ENCODE peak calls at places on chromosomes 1 and 21, in eight cellular contexts. G is iris pigment epithelial cell; D is AG04450; Q is activated CD4-positive, alpha-beta T cell treated with anti-CD3 and anti-CD28 coated beads, Interleukin-2, amount 10 ng/mL, durations not matched to agents 24 days and 14 days; K is GM23248; I is ovary; R is substantia nigra; E is G401. Z is an unnamed sample.
A peak's percentile ranks its signal among the peaks of the same experiment; 100 is the strongest.

GRCh38 chr1:41578712-41579335 is 94.3 kb upstream of the EDN2 start:
- DNase-seq in G (peak; percentile 52), D (no peak), Q (no peak), K (peak; percentile 30), I (no peak), R (no peak), E (no peak), Z (no peak)

GRCh38 chr1:28136636-28137613 is 39.6 kb downstream of the PTAFR start:
- DNase-seq in G (peak; percentile 36), D (no peak), Q (no peak), K (peak; percentile 60), I (no peak), R (no peak), E (no peak), Z (no peak)

GRCh38 chr1:46274224-46275029 is 26.9 kb downstream of the RAD54L start:
- DNase-seq in G (peak; percentile 26), D (no peak), Q (no peak), K (peak; percentile 35), I (no peak), R (no peak), E (no peak), Z (no peak)

GRCh38 chr1:150560011-150560438 is 10.8 kb downstream of the ADAMTSL4 start:
- DNase-seq in G (peak; percentile 46), D (no peak), Q (peak; percentile 94), K (peak; percentile 68), I (peak; percentile 73), R (peak; percentile 52), E (peak; percentile 57), Z (no peak)

GRCh38 chr1:173330149-173330951 is 123.2 kb upstream of the TNFSF4 start:
- DNase-seq in G (peak; percentile 81), D (no peak), Q (no peak), K (peak; percentile 89), I (no peak), R (no peak), E (no peak), Z (no peak)

GRCh38 chr1:208159542-208160258 is 84.5 kb downstream of the PLXNA2 start:
- DNase-seq in G (peak; percentile 91), D (peak; percentile 60), Q (no peak), K (peak; percentile 80), I (peak; percentile 74), R (no peak), E (peak; percentile 75), Z (no peak)

GRCh38 chr1:151720190-151720953 is 950 bp upstream of the RIIAD1 start:
- DNase-seq in G (peak; percentile 42), D (no peak), Q (peak; percentile 69), K (peak; percentile 18), I (no peak), R (no peak), E (peak; percentile 55), Z (no peak)

GRCh38 chr1:6962390-6962955 is 177.2 kb downstream of the CAMTA1 start:
- DNase-seq in G (no peak), D (no peak), Q (peak; percentile 79), K (no peak), I (no peak), R (no peak), E (no peak), Z (no peak)

GRCh38 chr1:228372183-228373003 is 34.2 kb downstream of the TRIM11 start:
- DNase-seq in G (no peak), D (no peak), Q (no peak), K (no peak), I (peak; percentile 56), R (no peak), E (no peak), Z (no peak)

GRCh38 chr21:16291296-16291695 is 561.5 kb downstream of the USP25 start:
- DNase-seq in G (no peak), D (no peak), Q (no peak), K (no peak), I (no peak), R (no peak), E (no peak), Z (no peak)

GRCh38 chr1:154726443-154726842 is 118.5 kb upstream of the ADAR start:
- DNase-seq in G (peak; percentile 25), D (no peak), Q (peak; percentile 75), K (no peak), I (no peak), R (no peak), E (no peak), Z (no peak)

GRCh38 chr1:111227434-111227833 is at the start of gene CHI3L2:
- DNase-seq in G (peak; percentile 63), D (no peak), Q (no peak), K (peak; percentile 58), I (no peak), R (no peak), E (no peak), Z (no peak)

GRCh38 chr1:186304982-186305949 is 69.8 kb downstream of the TPR start:
- DNase-seq in G (peak; percentile 56), D (no peak), Q (peak; percentile 79), K (peak; percentile 59), I (no peak), R (no peak), E (peak; percentile 22), Z (no peak)

GRCh38 chr1:221150996-221151395 is 271.8 kb downstream of the HLX start:
- DNase-seq in G (no peak), D (no peak), Q (no peak), K (no peak), I (no peak), R (no peak), E (no peak), Z (no peak)

GRCh38 chr1:150548632-150549495 is at the start of gene ADAMTSL4:
- DNase-seq in G (peak; percentile 83), D (no peak), Q (peak; percentile 86), K (peak; percentile 90), I (peak; percentile 73), R (no peak), E (peak; percentile 42), Z (peak; percentile 43)

GRCh38 chr1:6519935-6520621 is 28.6 kb upstream of the PLEKHG5 start:
- DNase-seq in G (peak; percentile 83), D (peak; percentile 46), Q (no peak), K (peak; percentile 91), I (peak; percentile 66), R (peak; percentile 45), E (peak; percentile 60), Z (peak; percentile 36)

GRCh38 chr1:10651793-10652192 is 144.7 kb downstream of the CASZ1 start:
- DNase-seq in G (no peak), D (no peak), Q (no peak), K (no peak), I (no peak), R (no peak), E (no peak), Z (no peak)

GRCh38 chr1:167439301-167439988 is 78.9 kb downstream of the CD247 start:
- DNase-seq in G (peak; percentile 45), D (no peak), Q (no peak), K (peak; percentile 66), I (peak; percentile 45), R (peak; percentile 33), E (peak; percentile 66), Z (peak; percentile 68)

GRCh38 chr21:29155118-29155932 is 24.9 kb downstream of the MAP3K7CL start:
- DNase-seq in G (peak; percentile 80), D (no peak), Q (no peak), K (peak; percentile 76), I (peak; percentile 22), R (no peak), E (peak; percentile 46), Z (no peak)

GRCh38 chr1:119674835-119675289 is 26.8 kb upstream of the ZNF697 start:
- DNase-seq in G (peak; percentile 92), D (no peak), Q (peak; percentile 76), K (peak; percentile 92), I (no peak), R (peak; percentile 1), E (peak; percentile 10), Z (no peak)

GRCh38 chr21:37459575-37459974 is 93.0 kb downstream of the DYRK1A start:
- DNase-seq in G (peak; percentile 72), D (peak; percentile 30), Q (no peak), K (peak; percentile 77), I (no peak), R (no peak), E (no peak), Z (no peak)

GRCh38 chr1:52621950-52622349 is 11.0 kb upstream of the SHISAL2A start:
- DNase-seq in G (no peak), D (no peak), Q (no peak), K (no peak), I (no peak), R (no peak), E (no peak), Z (no peak)

GRCh38 chr1:229318056-229318455 is 24.8 kb downstream of the CCSAP start:
- DNase-seq in G (peak; percentile 52), D (no peak), Q (no peak), K (no peak), I (no peak), R (no peak), E (no peak), Z (no peak)

Z was measured in nucleus accumbens.